ENCODE peak calls at places on chromosomes 4 and X, in five cellular contexts. U, P, Q, M and O are unnamed samples.

GRCh38 chrX:121161501-121161933 is 114.1 kb downstream of the GLUD2 start:
- DNase-seq in U (no peak), P (no peak), Q (no peak), M (no peak), O (no peak)

GRCh38 chr4:36812153-36812552 is 432.4 kb upstream of the NWD2 start:
- DNase-seq in U (no peak), P (no peak), Q (no peak), M (no peak), O (no peak)

GRCh38 chr4:188911199-188911598 is 772.0 kb downstream of the TRIML1 start:
- DNase-seq in U (no peak), P (no peak), Q (no peak), M (no peak), O (no peak)

GRCh38 chr4:133112641-133113040 is 36.5 kb upstream of the PCDH10 start:
- DNase-seq in U (no peak), P (no peak), Q (no peak), M (no peak), O (no peak)

GRCh38 chr4:88613417-88613875 is 21.2 kb downstream of the HERC3 start:
- DNase-seq in U (no peak), P (no peak), Q (peak; percentile 32), M (peak; percentile 18), O (no peak)

GRCh38 chrX:19613645-19614323 is 98.5 kb upstream of the MAP3K15 start:
- DNase-seq in U (no peak), P (peak; percentile 30), Q (no peak), M (no peak), O (no peak)

GRCh38 chrX:103941201-103941975 is 21.0 kb upstream of the TMSB15B start:
- DNase-seq in U (no peak), P (no peak), Q (peak; percentile 19), M (peak; percentile 43), O (no peak)

GRCh38 chrX:43756076-43756475 is 100.0 kb downstream of the MAOA start:
- DNase-seq in U (no peak), P (no peak), Q (no peak), M (no peak), O (no peak)

GRCh38 chrX:74656079-74656745 is 41.8 kb upstream of the RLIM start:
- DNase-seq in U (peak; percentile 18), P (no peak), Q (no peak), M (peak; percentile 39), O (no peak)

GRCh38 chrX:11412715-11413623 is 119.8 kb downstream of the AMELX start:
- DNase-seq in U (no peak), P (no peak), Q (peak; percentile 69), M (peak; percentile 54), O (no peak)

GRCh38 chr4:1989533-1990347 is 19.0 kb downstream of the NELFA start:
- DNase-seq in U (no peak), P (no peak), Q (no peak), M (no peak), O (peak; percentile 17)

GRCh38 chrX:78545233-78545632 is 113.9 kb downstream of the RTL3 start:
- DNase-seq in U (no peak), P (no peak), Q (no peak), M (no peak), O (no peak)

GRCh38 chr4:122045533-122045932 is 93.7 kb upstream of the TRPC3 start:
- DNase-seq in U (no peak), P (no peak), Q (peak; percentile 93), M (peak; percentile 90), O (no peak)

GRCh38 chr4:8343967-8344331 is 74.4 kb downstream of the HTRA3 start:
- DNase-seq in U (no peak), P (no peak), Q (no peak), M (no peak), O (no peak)

GRCh38 chr4:107858158-107858742 is 33.5 kb downstream of the SGMS2 start:
- DNase-seq in U (no peak), P (no peak), Q (no peak), M (no peak), O (no peak)

GRCh38 chr4:20176881-20177280 is 74.8 kb upstream of the SLIT2 start:
- DNase-seq in U (no peak), P (no peak), Q (peak; percentile 17), M (peak; percentile 58), O (no peak)

GRCh38 chrX:45986971-45987370 is 558.2 kb downstream of the ZNF674 start:
- DNase-seq in U (no peak), P (no peak), Q (peak; percentile 2), M (peak; percentile 11), O (no peak)

GRCh38 chr4:136713140-136713539 is 819.2 kb downstream of the PCDH18 start:
- DNase-seq in U (no peak), P (no peak), Q (peak; percentile 40), M (peak; percentile 17), O (no peak)

GRCh38 chr4:20253799-20254409 is 2.2 kb downstream of the SLIT2 start:
- DNase-seq in U (peak; percentile 72), P (peak; percentile 44), Q (peak; percentile 32), M (peak; percentile 46), O (no peak)

GRCh38 chr4:151048913-151049312 is 33.8 kb upstream of the LRBA start:
- DNase-seq in U (no peak), P (no peak), Q (no peak), M (no peak), O (no peak)

GRCh38 chrX:51182545-51182944 is 150.1 kb upstream of the NUDT10 start:
- DNase-seq in U (no peak), P (no peak), Q (no peak), M (no peak), O (no peak)

GRCh38 chr4:32562010-32562409 is 1841.8 kb downstream of the PCDH7 start:
- DNase-seq in U (no peak), P (no peak), Q (no peak), M (no peak), O (no peak)

GRCh38 chrX:117522725-117523700 is 593.6 kb downstream of the KLHL13 start:
- DNase-seq in U (no peak), P (peak; percentile 42), Q (no peak), M (no peak), O (no peak)

GRCh38 chr4:1928356-1929235 is 57.4 kb downstream of the NSD2 start:
- DNase-seq in U (no peak), P (no peak), Q (no peak), M (peak; percentile 37), O (peak; percentile 85)

GRCh38 chrX:46208225-46208854 is 336.9 kb downstream of the ZNF674 start:
- DNase-seq in U (no peak), P (no peak), Q (peak; percentile 54), M (peak; percentile 83), O (no peak)

GRCh38 chr4:8472689-8473197 is 32.2 kb downstream of the TRMT44 start:
- DNase-seq in U (peak; percentile 83), P (peak; percentile 24), Q (peak; percentile 98), M (peak; percentile 96), O (no peak)

GRCh38 chrX:80511969-80512760 is 91.9 kb downstream of the TENT5D start:
- DNase-seq in U (no peak), P (no peak), Q (no peak), M (peak; percentile 6), O (no peak)

GRCh38 chr4:124415206-124415605 is 297.3 kb downstream of the ANKRD50 start:
- DNase-seq in U (no peak), P (no peak), Q (peak; percentile 74), M (peak; percentile 72), O (no peak)

GRCh38 chr4:6673660-6674499 is 19.8 kb upstream of the S100P start:
- DNase-seq in U (peak; percentile 98), P (peak; percentile 91), Q (peak; percentile 94), M (peak; percentile 98), O (peak; percentile 96)
- TF ChIP-seq CTCF in U (no peak), P (no peak), Q (no peak), M (no peak), O (no peak)

DNA sequence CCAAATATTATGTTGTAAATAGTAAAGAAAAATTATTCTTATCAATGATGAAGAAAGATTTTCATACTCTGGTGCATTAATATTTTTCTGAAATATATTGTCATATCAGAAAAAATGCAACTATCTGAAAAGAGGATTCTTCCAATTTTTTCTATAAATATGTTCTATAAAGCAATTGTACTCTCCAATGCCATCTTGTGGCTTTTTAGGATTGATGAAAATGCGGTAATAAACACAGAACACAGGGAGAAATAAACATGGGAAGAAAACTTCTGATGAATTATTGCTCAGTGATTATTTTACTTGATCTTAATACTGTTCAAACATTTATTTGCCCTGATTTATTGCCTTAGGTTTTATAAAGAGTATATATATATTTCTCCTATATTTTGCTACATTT is 215.4 kb downstream of the IL1RAPL1 start:
- DNase-seq in U (no peak), P (no peak), Q (peak; percentile 6), M (no peak), O (no peak)
- TF ChIP-seq CTCF in U (no peak), P (no peak), Q (no peak), M (no peak), O (no peak)

GRCh38 chr4:140331245-140331644 is 42.2 kb upstream of the SCOC start:
- DNase-seq in U (no peak), P (no peak), Q (no peak), M (no peak), O (no peak)

GRCh38 chr4:140330311-140330900 is 43.0 kb upstream of the SCOC start:
- DNase-seq in U (no peak), P (no peak), Q (peak; percentile 59), M (peak; percentile 42), O (no peak)

GRCh38 chr4:140326395-140326993 is 47.0 kb upstream of the SCOC start:
- DNase-seq in U (no peak), P (no peak), Q (peak; percentile 63), M (peak; percentile 48), O (no peak)
- TF ChIP-seq CTCF in U (peak; percentile 55), P (peak; percentile 18), Q (peak; percentile 81), M (peak; percentile 77), O (peak; percentile 43)

GRCh38 chrX:49232525-49232924 is 615 bp downstream of the CACNA1F start:
- DNase-seq in U (no peak), P (no peak), Q (no peak), M (no peak), O (no peak)

GRCh38 chrX:49231333-49232000 is 1.7 kb downstream of the CACNA1F start:
- DNase-seq in U (peak; percentile 62), P (no peak), Q (no peak), M (no peak), O (no peak)

GRCh38 chrX:49233176-49233575 is at the start of gene CACNA1F:
- DNase-seq in U (peak; percentile 23), P (no peak), Q (no peak), M (no peak), O (no peak)

GRCh38 chrX:49228185-49228584 is 5.0 kb downstream of the CACNA1F start:
- DNase-seq in U (peak; percentile 60), P (no peak), Q (no peak), M (no peak), O (no peak)

DNA sequence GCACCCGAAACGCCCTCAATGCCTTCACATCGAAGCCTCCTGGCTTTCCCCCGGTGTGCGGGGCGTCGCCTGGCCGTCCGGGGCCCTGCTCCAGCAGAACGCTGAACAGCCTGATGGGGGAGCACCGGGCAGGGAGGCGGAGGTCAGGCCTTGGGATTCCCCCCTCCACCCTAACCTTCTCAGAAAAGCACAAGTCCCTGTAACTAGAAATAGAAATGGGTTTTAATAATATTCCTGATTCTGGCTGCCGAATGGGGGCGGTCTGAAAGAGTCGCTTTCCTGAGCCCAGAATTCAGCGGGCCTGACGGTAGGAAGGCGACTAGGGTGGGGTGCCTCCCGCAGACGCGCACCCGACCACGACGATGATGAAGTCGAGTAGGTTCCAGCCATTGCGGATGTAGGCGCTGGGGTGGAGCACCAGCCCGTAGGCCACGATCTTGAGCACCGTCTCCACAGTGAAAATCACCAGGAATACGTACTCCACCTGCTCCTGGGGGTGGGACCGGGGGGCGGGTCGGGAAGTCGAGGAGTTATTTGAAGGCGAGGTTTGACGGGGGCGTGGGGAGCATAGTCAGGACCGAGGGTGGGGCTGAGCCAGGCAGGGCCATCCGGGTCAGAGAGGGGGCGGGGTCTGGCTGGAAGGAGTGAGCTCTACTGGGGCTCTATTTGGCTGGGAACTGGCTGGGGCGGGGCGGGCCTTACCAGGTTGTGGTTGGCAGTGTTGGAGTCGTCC is 2.5 kb downstream of the CACNA1F start:
- DNase-seq in U (peak; percentile 91), P (peak; percentile 79), Q (no peak), M (no peak), O (peak; percentile 68)
- TF ChIP-seq CTCF in U (peak; percentile 0), P (no peak), Q (peak; percentile 13), M (no peak), O (peak; percentile 22)